ENCODE peak calls at places on chromosome 7, in six cellular contexts. E, D, K, W, G and R are unnamed samples.

GRCh38 chr7:47313564-47313963 is 268.3 kb downstream of the TNS3 start:
- DNase-seq in E (no peak), G (no peak), D (peak; percentile 58), K (no peak), W (no peak), R (no peak)

GRCh38 chr7:31027161-31027965 is 24.7 kb upstream of the ADCYAP1R1 start:
- DNase-seq in G (no peak), D (no peak), W (peak; percentile 50), K (no peak), E (no peak), R (no peak)

GRCh38 chr7:94391716-94392390 is 2.8 kb upstream of the COL1A2 start:
- DNase-seq in G (peak; percentile 75), W (peak; percentile 43), K (peak; percentile 59), E (no peak), D (peak; percentile 74), R (no peak)

GRCh38 chr7:33904680-33905388 is 505 bp upstream of the BMPER start:
- DNase-seq in W (peak; percentile 23), K (no peak), D (peak; percentile 69), E (no peak), G (peak; percentile 79), R (peak; percentile 16)

GRCh38 chr7:47375121-47375551 is 206.8 kb downstream of the TNS3 start:
- DNase-seq in W (no peak), E (peak; percentile 49), D (peak; percentile 63), K (no peak), G (peak; percentile 36), R (no peak)

GRCh38 chr7:3300651-3301471 is at the start of gene SDK1:
- DNase-seq in K (no peak), D (peak; percentile 91), G (peak; percentile 47), W (peak; percentile 93), E (peak; percentile 97), R (peak; percentile 89)

GRCh38 chr7:101108961-101109360 is 17.9 kb upstream of the SERPINE1 start:
- DNase-seq in G (no peak), D (no peak), W (no peak), K (no peak), E (no peak), R (no peak)

GRCh38 chr7:15749631-15750030 is 63.1 kb upstream of the MEOX2 start:
- DNase-seq in E (no peak), D (no peak), G (no peak), W (no peak), K (no peak), R (no peak)

GRCh38 chr7:134941185-134941900 is 45.0 kb upstream of the AGBL3 start:
- DNase-seq in W (no peak), E (no peak), K (no peak), D (peak; percentile 83), G (peak; percentile 93), R (no peak)

GRCh38 chr7:30829476-30829875 is 58.3 kb downstream of the MINDY4 start:
- DNase-seq in E (no peak), G (no peak), D (no peak), W (no peak), K (no peak), R (no peak)

GRCh38 chr7:141158562-141158961 is 84.7 kb downstream of the TMEM178B start:
- DNase-seq in G (peak; percentile 98), E (no peak), D (peak; percentile 78), W (no peak), K (no peak), R (peak; percentile 88)

GRCh38 chr7:106216517-106217088 is 68.2 kb downstream of the NAMPT start:
- DNase-seq in D (peak; percentile 81), K (peak; percentile 58), W (no peak), G (peak; percentile 94), E (no peak), R (peak; percentile 79)

GRCh38 chr7:73718905-73719805 is at the start of gene STX1A:
- DNase-seq in K (peak; percentile 79), W (peak; percentile 69), D (peak; percentile 37), G (peak; percentile 77), E (no peak), R (peak; percentile 18)

GRCh38 chr7:116522247-116522646 is 2.6 kb upstream of the CAV1 start:
- DNase-seq in W (no peak), K (no peak), D (peak; percentile 83), G (peak; percentile 83), E (no peak), R (peak; percentile 53)

GRCh38 chr7:101488826-101489572 is 126.3 kb downstream of the COL26A1 start:
- DNase-seq in E (no peak), W (no peak), D (no peak), G (no peak), K (no peak), R (no peak)

GRCh38 chr7:150926066-150926465 is 52.1 kb downstream of the KCNH2 start:
- DNase-seq in K (no peak), E (peak; percentile 61), D (no peak), W (no peak), G (no peak), R (no peak)

GRCh38 chr7:50531401-50531906 is 33.8 kb downstream of the DDC start:
- DNase-seq in K (no peak), G (no peak), E (no peak), D (no peak), W (no peak), R (no peak)

GRCh38 chr7:107767391-107767790 is 23.4 kb downstream of the CBLL1 start:
- DNase-seq in D (no peak), E (no peak), K (no peak), W (no peak), G (no peak), R (no peak)

GRCh38 chr7:42700376-42701327 is 211.2 kb downstream of the C7orf25 start:
- DNase-seq in K (no peak), W (no peak), D (no peak), G (no peak), E (no peak), R (no peak)

GRCh38 chr7:36119005-36119711 is 33.9 kb upstream of the EEPD1 start:
- DNase-seq in K (peak; percentile 77), W (no peak), D (peak; percentile 74), E (no peak), G (peak; percentile 95), R (no peak)

GRCh38 chr7:131717181-131717580 is 160.8 kb upstream of the PODXL start:
- DNase-seq in D (no peak), G (no peak), K (no peak), W (no peak), E (no peak), R (no peak)

GRCh38 chr7:47819054-47819920 is 129.0 kb downstream of the PKD1L1 start:
- DNase-seq in G (peak; percentile 75), W (peak; percentile 50), E (peak; percentile 93), K (peak; percentile 60), D (peak; percentile 70), R (peak; percentile 63)

GRCh38 chr7:51226916-51227535 is 89.6 kb downstream of the COBL start:
- DNase-seq in E (peak; percentile 84), G (no peak), D (no peak), K (no peak), W (no peak), R (no peak)